ENCODE peak calls at places on chromosomes 13 and 19, in nine cellular contexts. N, M, E, B, P, V, Z, K and A are unnamed samples.
A peak's percentile ranks its signal among the peaks of the same experiment; 100 is the strongest.

GRCh38 chr19:45464274-45464673 is 3.5 kb upstream of the FOSB start:
- DNase-seq in K (no peak), M (no peak), B (no peak), V (no peak), E (no peak), N (no peak), Z (no peak), P (no peak), A (no peak)

GRCh38 chr13:39016789-39017188 is 21.1 kb downstream of the PROSER1 start:
- DNase-seq in B (no peak), M (no peak), E (no peak), V (peak; percentile 68), Z (no peak), K (no peak), N (peak; percentile 17), P (no peak), A (no peak)

GRCh38 chr19:38340927-38341326 is 5.3 kb downstream of the CATSPERG start:
- DNase-seq in P (no peak), Z (no peak), M (no peak), V (no peak), B (no peak), E (no peak), N (no peak), K (no peak), A (no peak)

GRCh38 chr19:17183271-17183757 is 31.8 kb upstream of the USE1 start:
- DNase-seq in B (no peak), K (no peak), N (no peak), V (no peak), Z (no peak), M (no peak), E (no peak), P (no peak), A (peak; percentile 52)

GRCh38 chr19:719081-719512 is 10.4 kb downstream of the PALM start:
- DNase-seq in E (no peak), N (no peak), K (no peak), V (no peak), Z (no peak), B (no peak), P (no peak), M (peak; percentile 63), A (peak; percentile 91)

GRCh38 chr19:39212377-39212742 is 8.3 kb upstream of the SYCN start:
- DNase-seq in K (peak; percentile 40), N (peak; percentile 26), P (no peak), M (no peak), E (no peak), Z (peak; percentile 13), V (peak; percentile 71), B (peak; percentile 46), A (peak; percentile 27)

GRCh38 chr13:41588899-41589298 is 131.5 kb downstream of the RGCC start:
- DNase-seq in P (no peak), B (no peak), V (no peak), N (no peak), Z (no peak), K (no peak), E (no peak), M (no peak), A (peak; percentile 80)

GRCh38 chr13:86563308-86563707 is 764.1 kb upstream of the SLITRK6 start:
- DNase-seq in V (no peak), Z (no peak), K (no peak), B (no peak), E (no peak), N (no peak), M (no peak), P (no peak), A (no peak)

GRCh38 chr13:95182570-95183285 is 118.5 kb downstream of the ABCC4 start:
- DNase-seq in E (no peak), K (no peak), Z (no peak), B (no peak), P (no peak), M (no peak), V (no peak), N (no peak), A (no peak)

GRCh38 chr19:35268546-35269424 is at the start of gene USF2:
- DNase-seq in Z (peak; percentile 39), B (peak; percentile 67), E (no peak), M (peak; percentile 69), P (no peak), N (peak; percentile 80), V (peak; percentile 89), K (peak; percentile 70), A (peak; percentile 96)

GRCh38 chr19:10112895-10113591 is 1.6 kb downstream of the P2RY11 start:
- DNase-seq in M (no peak), E (peak; percentile 60), N (peak; percentile 68), Z (peak; percentile 55), B (peak; percentile 62), K (no peak), V (peak; percentile 62), P (no peak), A (peak; percentile 94)

GRCh38 chr19:47036233-47036651 is 12.2 kb downstream of the TMEM160 start:
- DNase-seq in N (peak; percentile 77), K (no peak), M (no peak), B (no peak), Z (no peak), E (no peak), V (peak; percentile 42), P (no peak), A (no peak)

GRCh38 chr19:55171440-55171839 is 5.0 kb upstream of the DNAAF3 start:
- DNase-seq in Z (no peak), E (no peak), M (no peak), N (no peak), K (no peak), V (no peak), B (no peak), P (no peak), A (no peak)

GRCh38 chr13:29577135-29578051 is 18.1 kb downstream of the SLC7A1 start:
- DNase-seq in Z (no peak), V (no peak), M (no peak), E (no peak), K (no peak), P (no peak), N (no peak), B (no peak), A (no peak)

DNA sequence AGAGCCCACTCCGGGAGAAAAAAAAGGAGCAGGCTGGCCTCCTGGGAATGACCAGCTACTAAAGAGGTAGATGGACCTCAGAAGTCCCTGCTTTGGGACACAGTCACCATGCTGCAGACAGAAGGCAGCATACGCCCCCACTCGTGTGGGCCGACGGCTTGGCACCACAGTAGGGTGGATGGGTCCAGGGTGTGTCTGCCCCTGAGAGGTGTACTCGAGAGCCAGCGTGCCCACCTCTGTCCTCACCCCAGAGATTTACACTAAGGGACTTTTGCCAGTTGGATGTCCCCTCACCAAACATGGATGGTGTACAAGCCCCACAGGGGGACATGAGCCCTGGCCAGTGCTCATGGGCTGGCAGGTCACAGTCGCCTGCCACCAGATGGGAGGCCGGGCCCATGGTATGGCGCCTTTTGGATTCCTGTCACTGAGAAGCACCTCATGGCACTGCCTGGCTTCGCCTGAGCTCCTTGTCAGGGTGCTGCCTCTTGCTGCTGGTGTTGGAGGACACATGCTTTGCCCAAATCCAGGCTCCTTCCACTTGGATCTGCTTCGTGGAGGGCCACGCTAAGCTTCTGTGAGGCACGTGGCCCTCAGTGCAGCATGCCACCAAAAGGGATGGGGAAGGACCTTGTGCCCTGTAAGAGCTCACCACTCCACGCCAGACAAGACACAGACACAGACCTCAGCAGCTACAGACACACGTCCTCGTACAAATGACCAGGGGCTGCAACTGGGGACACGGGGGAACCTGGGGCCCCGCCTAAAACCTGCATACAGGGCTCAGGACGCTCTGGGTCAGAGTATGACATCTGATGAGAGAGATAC is 13.3 kb upstream of the EPHX3 start:
- DNase-seq in E (no peak), Z (no peak), K (no peak), N (no peak), B (no peak), P (no peak), V (no peak), M (no peak), A (peak; percentile 76)
- H3K36me3 ChIP-seq in E (peaks cover 47% of the 10 kb centered on the region), Z (peaks cover 91% of the 10 kb centered on the region), K (peaks cover 72% of the 10 kb centered on the region), N (peaks cover 15% of the 10 kb centered on the region), B (peaks cover 86% of the 10 kb centered on the region), P (no peaks in the 10 kb centered on the region), V (no peaks in the 10 kb centered on the region), M (no peaks in the 10 kb centered on the region), A (peaks cover 58% of the 10 kb centered on the region)

GRCh38 chr19:2454962-2455409 is 1.8 kb downstream of the LMNB2 start:
- DNase-seq in Z (no peak), V (no peak), E (no peak), M (no peak), K (no peak), B (no peak), P (no peak), N (no peak), A (peak; percentile 60)

GRCh38 chr19:2457394-2458037 is 757 bp upstream of the LMNB2 start:
- DNase-seq in Z (no peak), K (no peak), N (no peak), E (no peak), P (no peak), V (no peak), M (no peak), B (no peak), A (no peak)

GRCh38 chr19:2454199-2454961 is 2.4 kb downstream of the LMNB2 start:
- DNase-seq in M (no peak), Z (no peak), B (no peak), E (no peak), K (no peak), V (no peak), N (no peak), P (no peak), A (peak; percentile 73)

GRCh38 chr19:2456301-2456570 is 523 bp downstream of the LMNB2 start:
- DNase-seq in Z (no peak), P (no peak), K (no peak), V (no peak), B (no peak), N (no peak), E (no peak), M (no peak), A (no peak)

GRCh38 chr19:2455481-2456300 is 1.1 kb downstream of the LMNB2 start:
- DNase-seq in B (peak; percentile 17), M (no peak), V (peak; percentile 53), K (no peak), N (peak; percentile 61), P (no peak), E (no peak), Z (no peak), A (peak; percentile 97)
- H3K27ac ChIP-seq in B (peak overlapping the region; percentile 69), M (peak overlapping the region; percentile 83), V (peak overlapping the region; percentile 9), K (no peak overlapping the region), N (peak overlapping the region; percentile 83), P (peak overlapping the region; percentile 85), E (no peak overlapping the region), Z (peak overlapping the region; percentile 75), A (peak overlapping the region; percentile 33)

DNA sequence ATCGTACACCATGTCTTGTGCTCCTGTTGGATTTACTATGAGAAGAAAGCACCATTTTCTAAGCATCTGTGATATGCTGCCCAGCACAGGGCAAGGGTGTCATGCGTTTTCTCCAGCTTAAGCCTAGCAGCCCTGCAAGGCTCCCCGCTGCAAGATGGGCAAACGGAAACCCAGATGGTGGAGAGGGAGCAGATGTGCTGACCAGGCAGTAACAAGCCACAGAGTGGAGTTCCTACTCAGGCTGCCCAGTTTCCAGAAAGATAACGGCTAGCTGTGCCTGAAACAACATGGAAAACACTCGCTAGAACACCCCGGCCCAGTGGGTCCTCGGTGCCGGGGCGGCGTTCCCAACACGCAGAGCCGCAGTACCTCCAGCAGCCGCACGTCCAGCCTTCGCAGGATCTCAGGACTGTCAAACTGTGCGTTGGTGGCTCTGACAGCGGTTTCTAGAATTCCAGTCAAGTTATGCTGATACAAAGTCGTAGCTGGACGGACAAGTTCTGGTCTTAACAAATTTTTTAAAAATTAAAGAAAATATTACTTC is 68.4 kb downstream of the TUBGCP3 start:
- DNase-seq in P (no peak), Z (no peak), E (no peak), V (no peak), K (no peak), B (no peak), N (no peak), M (no peak), A (no peak)
- H3K36me3 ChIP-seq in P (peaks cover 20% of the 10 kb centered on the region), Z (peaks cover 42% of the 10 kb centered on the region), E (peaks cover 5% of the 10 kb centered on the region), V (peaks cover 5% of the 10 kb centered on the region), K (peaks cover 29% of the 10 kb centered on the region), B (peaks cover 78% of the 10 kb centered on the region), N (peaks cover 18% of the 10 kb centered on the region), M (no peaks in the 10 kb centered on the region), A (peaks cover 24% of the 10 kb centered on the region)

GRCh38 chr13:74450976-74451375 is 316.8 kb upstream of the KLF12 start:
- DNase-seq in M (no peak), B (no peak), P (no peak), K (no peak), V (no peak), Z (no peak), N (no peak), E (no peak), A (no peak)
- H3K27ac ChIP-seq in M (no peak overlapping the region), B (no peak overlapping the region), P (no peak overlapping the region), K (no peak overlapping the region), V (no peak overlapping the region), Z (no peak overlapping the region), N (no peak overlapping the region), E (no peak overlapping the region), A (peak overlapping the region; percentile 67)